ENCODE peak calls at places on chromosomes 3 and 15, in four cellular contexts. B, U, Y and K are unnamed samples.

GRCh38 chr3:169813757-169814517 is 1.2 kb upstream of the LRRC34 start:
- DNase-seq in B (peak; percentile 68), U (no peak), Y (peak; percentile 83), K (peak; percentile 33)

GRCh38 chr3:43105224-43105596 is 669 bp downstream of the POMGNT2 start:
- DNase-seq in B (peak; percentile 56), U (no peak), Y (no peak), K (no peak)

GRCh38 chr3:107524214-107525100 is 1.7 kb downstream of the BBX start:
- DNase-seq in B (no peak), U (peak; percentile 82), Y (no peak), K (peak; percentile 41)

GRCh38 chr3:45462522-45463262 is 74.3 kb downstream of the LARS2 start:
- DNase-seq in B (no peak), U (no peak), Y (no peak), K (no peak)

GRCh38 chr3:126474498-126475410 is 937 bp downstream of the ZXDC start:
- DNase-seq in B (peak; percentile 59), U (peak; percentile 69), Y (no peak), K (no peak)

GRCh38 chr15:80173022-80173759 is 20.4 kb downstream of the FAH start:
- DNase-seq in B (peak; percentile 91), U (peak; percentile 79), Y (no peak), K (peak; percentile 77)

GRCh38 chr3:62238431-62238830 is 134.9 kb downstream of the FEZF2 start:
- DNase-seq in B (no peak), U (no peak), Y (no peak), K (no peak)

GRCh38 chr3:175238848-175239247 is 379.7 kb downstream of the NAALADL2 start:
- DNase-seq in B (no peak), U (no peak), Y (no peak), K (no peak)

GRCh38 chr15:42313463-42313862 is 40.2 kb upstream of the TMEM87A start:
- DNase-seq in B (no peak), U (no peak), Y (no peak), K (peak; percentile 24)

GRCh38 chr15:40511093-40511471 is 40.3 kb downstream of the CHST14 start:
- DNase-seq in B (no peak), U (no peak), Y (no peak), K (no peak)

GRCh38 chr3:17782751-17783150 is 40.3 kb upstream of the TBC1D5 start:
- DNase-seq in B (no peak), U (no peak), Y (no peak), K (no peak)

GRCh38 chr3:94694894-94695293 is 632.0 kb downstream of the NSUN3 start:
- DNase-seq in B (no peak), U (no peak), Y (no peak), K (no peak)

GRCh38 chr3:8490079-8490552 is 11.5 kb upstream of the LMCD1 start:
- DNase-seq in B (no peak), U (no peak), Y (no peak), K (peak; percentile 66)

GRCh38 chr3:135078283-135078682 is 283.2 kb downstream of the EPHB1 start:
- DNase-seq in B (no peak), U (no peak), Y (no peak), K (no peak)

GRCh38 chr3:42894693-42895092 is 11.2 kb upstream of the ZNF662 start:
- DNase-seq in B (no peak), U (no peak), Y (no peak), K (peak; percentile 42)

GRCh38 chr15:57235865-57236264 is 140.4 kb upstream of the CGNL1 start:
- DNase-seq in B (no peak), U (peak; percentile 47), Y (no peak), K (no peak)

GRCh38 chr15:96064351-96064756 is 266.1 kb upstream of the NR2F2 start:
- DNase-seq in B (no peak), U (no peak), Y (no peak), K (peak; percentile 8)

GRCh38 chr3:124049203-124049748 is 57.4 kb upstream of the ROPN1 start:
- DNase-seq in B (no peak), U (no peak), Y (no peak), K (no peak)

GRCh38 chr3:30401971-30402370 is 204.4 kb upstream of the TGFBR2 start:
- DNase-seq in B (no peak), U (peak; percentile 5), Y (no peak), K (no peak)

GRCh38 chr3:138062626-138063025 is 52.7 kb downstream of the CLDN18 start:
- DNase-seq in B (no peak), U (no peak), Y (no peak), K (no peak)

GRCh38 chr3:3403700-3404099 is 224.2 kb upstream of the CRBN start:
- DNase-seq in B (no peak), U (no peak), Y (no peak), K (no peak)

GRCh38 chr15:55224892-55225291 is 28.2 kb upstream of the RSL24D1 start:
- DNase-seq in B (no peak), U (no peak), Y (peak; percentile 48), K (no peak)

GRCh38 chr3:33954956-33955355 is 156.5 kb downstream of the PDCD6IP start:
- DNase-seq in B (no peak), U (no peak), Y (no peak), K (peak; percentile 37)

GRCh38 chr15:88450125-88450798 is 16.9 kb downstream of the MRPL46 start:
- DNase-seq in B (peak; percentile 98), U (peak; percentile 71), Y (no peak), K (peak; percentile 53)

GRCh38 chr3:171810278-171811058 is at the start of gene PLD1:
- DNase-seq in B (peak; percentile 78), U (peak; percentile 88), Y (no peak), K (peak; percentile 77)

GRCh38 chr15:80925597-80926059 is 64.0 kb downstream of the MESD start:
- DNase-seq in B (no peak), U (no peak), Y (no peak), K (no peak)

GRCh38 chr15:51874751-51875644 is 45.5 kb downstream of the TMOD3 start:
- DNase-seq in B (no peak), U (no peak), Y (no peak), K (peak; percentile 29)

GRCh38 chr15:41980654-41981323 is 8.4 kb upstream of the EHD4 start:
- DNase-seq in B (no peak), U (no peak), Y (no peak), K (no peak)

GRCh38 chr3:154003649-154004048 is 117.5 kb upstream of the ARHGEF26 start:
- DNase-seq in B (no peak), U (no peak), Y (no peak), K (no peak)

GRCh38 chr3:49563040-49563578 is 8.8 kb downstream of the BSN start:
- DNase-seq in B (no peak), U (no peak), Y (no peak), K (no peak)

GRCh38 chr15:99442268-99442897 is 123.4 kb upstream of the MEF2A start:
- DNase-seq in B (no peak), U (peak; percentile 31), Y (no peak), K (no peak)

GRCh38 chr3:14411166-14411526 is 8.7 kb downstream of the SLC6A6 start:
- DNase-seq in B (no peak), U (no peak), Y (no peak), K (no peak)

GRCh38 chr3:129231331-129232119 is 17.9 kb upstream of the COPG1 start:
- DNase-seq in B (no peak), U (no peak), Y (no peak), K (no peak)

GRCh38 chr3:158920375-158920774 is 118.5 kb downstream of the MFSD1 start:
- DNase-seq in B (no peak), U (no peak), Y (no peak), K (no peak)

GRCh38 chr15:78739996-78740903 is 71.0 kb downstream of the ADAMTS7 start:
- DNase-seq in B (peak; percentile 96), U (peak; percentile 52), Y (no peak), K (peak; percentile 57)

GRCh38 chr3:55688154-55688553 is 201.0 kb upstream of the WNT5A start:
- DNase-seq in B (no peak), U (no peak), Y (no peak), K (no peak)

GRCh38 chr3:55692295-55692957 is 205.3 kb upstream of the WNT5A start:
- DNase-seq in B (no peak), U (peak; percentile 17), Y (no peak), K (no peak)

GRCh38 chr3:55690161-55690560 is 203.1 kb upstream of the WNT5A start:
- DNase-seq in B (no peak), U (no peak), Y (no peak), K (no peak)

GRCh38 chr3:55692958-55693558 is 206.0 kb upstream of the WNT5A start:
- DNase-seq in B (no peak), U (peak; percentile 29), Y (no peak), K (no peak)

DNA sequence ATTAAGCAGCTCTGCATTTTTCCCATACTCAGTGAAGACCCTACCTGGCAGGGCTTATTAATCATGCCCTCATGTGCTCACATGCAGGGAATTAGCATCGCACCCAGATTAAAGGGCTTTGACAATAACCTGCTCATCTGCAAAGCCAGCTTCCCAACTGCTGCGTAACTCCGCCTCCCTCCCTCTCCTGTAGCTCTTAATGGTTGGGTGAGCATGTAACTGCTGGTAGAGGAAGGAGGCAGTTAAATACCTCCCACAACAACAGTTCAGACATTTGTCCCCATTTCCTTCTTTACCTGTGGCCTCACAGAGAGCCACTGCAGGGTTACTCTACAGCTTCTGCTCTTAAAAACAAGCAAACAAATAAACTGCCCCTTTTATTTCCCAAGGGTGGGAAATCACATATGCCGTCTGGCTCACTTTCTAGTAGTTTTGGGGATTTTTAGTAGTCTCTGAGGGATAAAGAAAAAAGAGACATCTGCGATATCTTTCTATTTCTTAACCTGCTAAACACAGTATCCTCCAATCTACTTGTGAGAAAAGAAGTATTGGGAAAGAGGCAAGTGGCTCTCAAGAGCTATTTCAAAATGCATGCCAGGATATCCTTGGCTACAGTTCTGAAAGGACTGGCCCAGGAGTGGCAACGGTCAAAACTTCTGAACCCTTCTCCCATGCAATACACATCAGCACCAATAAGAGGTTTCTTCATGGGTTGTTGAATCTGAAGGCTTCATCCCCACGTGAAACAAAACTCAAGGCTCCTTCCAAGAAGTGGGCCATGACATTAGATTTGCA is 203.8 kb upstream of the WNT5A start:
- DNase-seq in B (peak; percentile 68), U (no peak), Y (peak; percentile 42), K (no peak)
- TF ChIP-seq TCF12 in B (no peak), U (no peak), Y (no peak), K (no peak)

DNA sequence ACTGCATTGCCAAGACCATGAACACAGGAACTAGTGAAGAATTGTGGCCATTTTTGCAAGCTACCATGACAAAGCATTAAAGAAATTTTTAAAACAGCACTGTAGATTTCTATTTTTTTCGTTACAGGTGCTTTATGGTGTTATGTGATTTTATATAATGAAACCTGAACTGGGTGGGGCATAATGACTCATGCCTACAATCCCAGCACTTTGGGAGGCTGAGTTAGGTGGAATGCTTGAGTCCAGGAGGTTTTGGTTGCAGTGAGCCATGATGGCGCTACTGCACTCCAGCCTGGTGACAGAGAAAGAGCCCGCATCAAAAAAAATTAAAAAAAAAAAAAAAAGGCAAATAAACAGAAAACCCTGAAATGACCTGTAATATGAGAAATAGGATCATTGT is 846.7 kb downstream of the EPHA3 start:
- DNase-seq in B (no peak), U (no peak), Y (no peak), K (no peak)
- TF ChIP-seq TCF12 in B (no peak), U (no peak), Y (no peak), K (no peak)

GRCh38 chr3:180680097-180680430 is 775 bp upstream of the CCDC39 start:
- DNase-seq in B (no peak), U (peak; percentile 38), Y (no peak), K (no peak)
- TF ChIP-seq TCF12 in B (no peak), U (no peak), Y (no peak), K (no peak)

DNA sequence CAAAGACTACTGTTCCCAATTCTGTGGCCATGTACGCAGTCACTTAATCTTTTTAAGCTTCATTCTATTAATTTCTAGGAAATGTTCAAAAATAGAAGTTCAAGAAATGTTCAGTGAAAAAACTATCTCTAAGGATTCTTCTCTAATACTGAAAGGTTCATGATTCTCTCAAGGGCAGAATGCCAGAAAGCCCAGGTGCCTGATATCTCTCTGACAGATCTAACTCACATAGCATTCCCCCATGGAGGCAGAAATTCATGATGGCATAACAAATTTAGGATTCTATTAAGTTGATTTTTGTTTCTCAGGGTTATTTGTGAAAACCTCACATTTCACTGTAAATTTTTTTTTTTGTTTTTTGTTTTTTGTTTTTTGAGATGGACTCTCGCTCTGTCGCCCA is 17.5 kb downstream of the CHRM5 start:
- DNase-seq in B (no peak), U (no peak), Y (no peak), K (no peak)
- TF ChIP-seq TCF12 in B (no peak), U (peak; percentile 37), Y (no peak), K (no peak)